ENCODE peak calls at places on chromosome 2, in eight cellular contexts. One of them, this sample, is unnamed. For H3K9me3, the result is how much of the 10 kb centered on the place peaks cover.

GRCh38 chr2:100197643-100198153 is 55.3 kb upstream of the AFF3 start:
- DNase-seq in GM23248: peak
- DNase-seq in A549: no peak
- DNase-seq in heart right ventricle: peak
- DNase-seq in CD4-positive, CD25-positive, alpha-beta regulatory T cell: no peak
- DNase-seq in fibroblast of lung: peak
- DNase-seq in tibial artery: peak
- DNase-seq in endothelial cell of umbilical vein: peak
- DNase-seq in this sample: no peak

GRCh38 chr2:8148260-8148880 is 533.5 kb upstream of the ID2 start:
- DNase-seq in fibroblast of lung: peak
- DNase-seq in CD4-positive, CD25-positive, alpha-beta regulatory T cell: no peak
- DNase-seq in tibial artery: no peak
- DNase-seq in endothelial cell of umbilical vein: peak
- DNase-seq in heart right ventricle: no peak
- DNase-seq in GM23248: peak
- DNase-seq in A549: peak
- DNase-seq in this sample: peak

GRCh38 chr2:85994421-85994777 is 105.6 kb upstream of the ST3GAL5 start:
- DNase-seq in endothelial cell of umbilical vein: no peak
- DNase-seq in heart right ventricle: no peak
- DNase-seq in GM23248: no peak
- DNase-seq in CD4-positive, CD25-positive, alpha-beta regulatory T cell: no peak
- DNase-seq in A549: no peak
- DNase-seq in fibroblast of lung: no peak
- DNase-seq in tibial artery: no peak
- DNase-seq in this sample: no peak

GRCh38 chr2:129906861-129907235 is 72.6 kb upstream of the RAB6C start:
- DNase-seq in fibroblast of lung: no peak
- DNase-seq in heart right ventricle: no peak
- DNase-seq in CD4-positive, CD25-positive, alpha-beta regulatory T cell: no peak
- DNase-seq in endothelial cell of umbilical vein: no peak
- DNase-seq in GM23248: no peak
- DNase-seq in tibial artery: no peak
- DNase-seq in A549: no peak
- DNase-seq in this sample: no peak

GRCh38 chr2:101710036-101710689 is 12.7 kb downstream of the MAP4K4 start:
- DNase-seq in heart right ventricle: no peak
- DNase-seq in endothelial cell of umbilical vein: peak
- DNase-seq in CD4-positive, CD25-positive, alpha-beta regulatory T cell: no peak
- DNase-seq in fibroblast of lung: peak
- DNase-seq in GM23248: no peak
- DNase-seq in A549: no peak
- DNase-seq in tibial artery: no peak
- DNase-seq in this sample: no peak

GRCh38 chr2:173058097-173058496 is 17.5 kb upstream of the MAP3K20 start:
- DNase-seq in endothelial cell of umbilical vein: no peak
- DNase-seq in fibroblast of lung: peak
- DNase-seq in heart right ventricle: no peak
- DNase-seq in A549: no peak
- DNase-seq in GM23248: peak
- DNase-seq in CD4-positive, CD25-positive, alpha-beta regulatory T cell: no peak
- DNase-seq in tibial artery: no peak
- DNase-seq in this sample: no peak

GRCh38 chr2:171595456-171595855 is 73.2 kb downstream of the CYBRD1 start:
- DNase-seq in endothelial cell of umbilical vein: no peak
- DNase-seq in CD4-positive, CD25-positive, alpha-beta regulatory T cell: no peak
- DNase-seq in heart right ventricle: no peak
- DNase-seq in A549: no peak
- DNase-seq in GM23248: peak
- DNase-seq in fibroblast of lung: no peak
- DNase-seq in tibial artery: no peak
- DNase-seq in this sample: no peak

GRCh38 chr2:136118819-136119716 is 1.1 kb upstream of the CXCR4 start:
- DNase-seq in endothelial cell of umbilical vein: no peak
- DNase-seq in tibial artery: peak
- DNase-seq in heart right ventricle: peak
- DNase-seq in A549: no peak
- DNase-seq in fibroblast of lung: no peak
- DNase-seq in CD4-positive, CD25-positive, alpha-beta regulatory T cell: peak
- DNase-seq in GM23248: no peak
- DNase-seq in this sample: peak

GRCh38 chr2:158644139-158644538 is 151.0 kb upstream of the DAPL1 start:
- DNase-seq in CD4-positive, CD25-positive, alpha-beta regulatory T cell: no peak
- DNase-seq in GM23248: peak
- DNase-seq in heart right ventricle: no peak
- DNase-seq in fibroblast of lung: peak
- DNase-seq in endothelial cell of umbilical vein: no peak
- DNase-seq in A549: no peak
- DNase-seq in tibial artery: no peak
- DNase-seq in this sample: no peak

GRCh38 chr2:105175231-105175630 is 66.3 kb upstream of the GPR45 start:
- DNase-seq in GM23248: no peak
- DNase-seq in tibial artery: no peak
- DNase-seq in fibroblast of lung: no peak
- DNase-seq in heart right ventricle: no peak
- DNase-seq in endothelial cell of umbilical vein: no peak
- DNase-seq in CD4-positive, CD25-positive, alpha-beta regulatory T cell: no peak
- DNase-seq in A549: no peak
- DNase-seq in this sample: no peak

GRCh38 chr2:149141046-149141445 is 102.5 kb downstream of the LYPD6B start:
- DNase-seq in endothelial cell of umbilical vein: no peak
- DNase-seq in tibial artery: no peak
- DNase-seq in CD4-positive, CD25-positive, alpha-beta regulatory T cell: no peak
- DNase-seq in A549: no peak
- DNase-seq in GM23248: peak
- DNase-seq in fibroblast of lung: no peak
- DNase-seq in heart right ventricle: no peak
- DNase-seq in this sample: no peak

GRCh38 chr2:180571559-180571958 is 408.8 kb upstream of the UBE2E3 start:
- DNase-seq in endothelial cell of umbilical vein: no peak
- DNase-seq in GM23248: peak
- DNase-seq in A549: no peak
- DNase-seq in heart right ventricle: no peak
- DNase-seq in fibroblast of lung: peak
- DNase-seq in CD4-positive, CD25-positive, alpha-beta regulatory T cell: no peak
- DNase-seq in tibial artery: no peak
- DNase-seq in this sample: no peak

GRCh38 chr2:70070557-70071268 is 16.6 kb upstream of the PCBP1 start:
- DNase-seq in CD4-positive, CD25-positive, alpha-beta regulatory T cell: peak
- DNase-seq in A549: peak
- DNase-seq in tibial artery: peak
- DNase-seq in heart right ventricle: peak
- DNase-seq in GM23248: peak
- DNase-seq in endothelial cell of umbilical vein: peak
- DNase-seq in fibroblast of lung: peak
- DNase-seq in this sample: peak

GRCh38 chr2:85786444-85786843 is 32.7 kb downstream of the ATOH8 start:
- DNase-seq in endothelial cell of umbilical vein: no peak
- DNase-seq in GM23248: no peak
- DNase-seq in A549: no peak
- DNase-seq in heart right ventricle: no peak
- DNase-seq in tibial artery: peak
- DNase-seq in CD4-positive, CD25-positive, alpha-beta regulatory T cell: no peak
- DNase-seq in fibroblast of lung: no peak
- DNase-seq in this sample: no peak

GRCh38 chr2:235605306-235605998 is 111.6 kb downstream of the AGAP1 start:
- DNase-seq in fibroblast of lung: peak
- DNase-seq in GM23248: peak
- DNase-seq in CD4-positive, CD25-positive, alpha-beta regulatory T cell: no peak
- DNase-seq in heart right ventricle: peak
- DNase-seq in tibial artery: peak
- DNase-seq in endothelial cell of umbilical vein: peak
- DNase-seq in A549: no peak
- DNase-seq in this sample: peak

GRCh38 chr2:35819053-35819452 is 536.5 kb upstream of the CRIM1 start:
- DNase-seq in A549: no peak
- DNase-seq in CD4-positive, CD25-positive, alpha-beta regulatory T cell: no peak
- DNase-seq in tibial artery: no peak
- DNase-seq in endothelial cell of umbilical vein: no peak
- DNase-seq in GM23248: no peak
- DNase-seq in fibroblast of lung: no peak
- DNase-seq in heart right ventricle: no peak
- DNase-seq in this sample: no peak

GRCh38 chr2:168567840-168568239 is 111.8 kb downstream of the CERS6 start:
- DNase-seq in GM23248: no peak
- DNase-seq in CD4-positive, CD25-positive, alpha-beta regulatory T cell: no peak
- DNase-seq in A549: no peak
- DNase-seq in tibial artery: no peak
- DNase-seq in endothelial cell of umbilical vein: no peak
- DNase-seq in heart right ventricle: no peak
- DNase-seq in fibroblast of lung: no peak
- DNase-seq in this sample: no peak

GRCh38 chr2:226969412-226969811 is 133.6 kb downstream of the RHBDD1 start:
- DNase-seq in heart right ventricle: no peak
- DNase-seq in tibial artery: no peak
- DNase-seq in CD4-positive, CD25-positive, alpha-beta regulatory T cell: no peak
- DNase-seq in fibroblast of lung: peak
- DNase-seq in A549: no peak
- DNase-seq in GM23248: peak
- DNase-seq in endothelial cell of umbilical vein: no peak
- DNase-seq in this sample: no peak

GRCh38 chr2:64104944-64105343 is 39.3 kb downstream of the PELI1 start:
- DNase-seq in heart right ventricle: no peak
- DNase-seq in tibial artery: no peak
- DNase-seq in A549: no peak
- DNase-seq in GM23248: peak
- DNase-seq in endothelial cell of umbilical vein: peak
- DNase-seq in fibroblast of lung: no peak
- DNase-seq in CD4-positive, CD25-positive, alpha-beta regulatory T cell: no peak
- DNase-seq in this sample: no peak

GRCh38 chr2:64108842-64109241 is 35.4 kb downstream of the PELI1 start:
- DNase-seq in endothelial cell of umbilical vein: no peak
- DNase-seq in fibroblast of lung: no peak
- DNase-seq in tibial artery: no peak
- DNase-seq in A549: no peak
- DNase-seq in CD4-positive, CD25-positive, alpha-beta regulatory T cell: no peak
- DNase-seq in heart right ventricle: no peak
- DNase-seq in GM23248: no peak
- DNase-seq in this sample: no peak

GRCh38 chr2:64106481-64106880 is 37.7 kb downstream of the PELI1 start:
- DNase-seq in tibial artery: no peak
- DNase-seq in heart right ventricle: no peak
- DNase-seq in A549: no peak
- DNase-seq in CD4-positive, CD25-positive, alpha-beta regulatory T cell: no peak
- DNase-seq in fibroblast of lung: no peak
- DNase-seq in endothelial cell of umbilical vein: no peak
- DNase-seq in GM23248: no peak
- DNase-seq in this sample: no peak

GRCh38 chr2:64101141-64101591 is 43.1 kb downstream of the PELI1 start:
- DNase-seq in tibial artery: no peak
- DNase-seq in heart right ventricle: no peak
- DNase-seq in fibroblast of lung: peak
- DNase-seq in A549: no peak
- DNase-seq in CD4-positive, CD25-positive, alpha-beta regulatory T cell: peak
- DNase-seq in endothelial cell of umbilical vein: peak
- DNase-seq in GM23248: peak
- DNase-seq in this sample: no peak

GRCh38 chr2:64105676-64106461 is 38.4 kb downstream of the PELI1 start:
- DNase-seq in A549: peak
- DNase-seq in CD4-positive, CD25-positive, alpha-beta regulatory T cell: no peak
- DNase-seq in tibial artery: no peak
- DNase-seq in endothelial cell of umbilical vein: no peak
- DNase-seq in GM23248: no peak
- DNase-seq in heart right ventricle: no peak
- DNase-seq in fibroblast of lung: no peak
- DNase-seq in this sample: no peak
- H3K4me3 ChIP-seq in A549: no peak
- H3K4me3 ChIP-seq in CD4-positive, CD25-positive, alpha-beta regulatory T cell: no peak
- H3K4me3 ChIP-seq in tibial artery: no peak
- H3K4me3 ChIP-seq in endothelial cell of umbilical vein: no peak
- H3K4me3 ChIP-seq in GM23248: no peak
- H3K4me3 ChIP-seq in heart right ventricle: no peak
- H3K4me3 ChIP-seq in fibroblast of lung: no peak
- H3K4me3 ChIP-seq in this sample: no peak

DNA sequence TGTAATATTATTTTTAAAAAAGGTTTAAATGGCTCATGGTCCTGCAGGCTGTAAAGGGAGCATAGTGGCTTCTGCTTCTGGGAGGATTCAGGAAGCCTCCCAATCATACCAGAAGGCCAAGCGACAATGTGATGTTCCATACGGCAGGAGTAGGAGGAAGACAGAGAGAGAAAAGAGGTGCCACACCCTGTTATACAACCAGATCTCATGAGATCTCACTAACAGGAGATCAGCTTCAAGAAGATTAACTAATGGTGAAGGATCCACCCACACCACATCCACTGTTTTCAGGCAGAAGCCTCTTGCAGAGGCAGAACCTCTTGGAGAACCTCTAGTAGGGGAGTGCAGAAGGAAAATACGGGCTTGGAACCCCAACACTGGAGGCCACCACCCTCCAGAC is 103.9 kb upstream of the TEKT4 start:
- DNase-seq in GM23248: no peak
- DNase-seq in A549: no peak
- DNase-seq in tibial artery: no peak
- DNase-seq in CD4-positive, CD25-positive, alpha-beta regulatory T cell: no peak
- DNase-seq in heart right ventricle: no peak
- DNase-seq in fibroblast of lung: no peak
- DNase-seq in endothelial cell of umbilical vein: no peak
- DNase-seq in this sample: no peak
- H3K9me3 ChIP-seq in GM23248: under half
- H3K9me3 ChIP-seq in A549: under half
- H3K9me3 ChIP-seq in tibial artery: under half
- H3K9me3 ChIP-seq in CD4-positive, CD25-positive, alpha-beta regulatory T cell: under half
- H3K9me3 ChIP-seq in heart right ventricle: under half
- H3K9me3 ChIP-seq in fibroblast of lung: under half
- H3K9me3 ChIP-seq in endothelial cell of umbilical vein: under half
- H3K9me3 ChIP-seq in this sample: under half

DNA sequence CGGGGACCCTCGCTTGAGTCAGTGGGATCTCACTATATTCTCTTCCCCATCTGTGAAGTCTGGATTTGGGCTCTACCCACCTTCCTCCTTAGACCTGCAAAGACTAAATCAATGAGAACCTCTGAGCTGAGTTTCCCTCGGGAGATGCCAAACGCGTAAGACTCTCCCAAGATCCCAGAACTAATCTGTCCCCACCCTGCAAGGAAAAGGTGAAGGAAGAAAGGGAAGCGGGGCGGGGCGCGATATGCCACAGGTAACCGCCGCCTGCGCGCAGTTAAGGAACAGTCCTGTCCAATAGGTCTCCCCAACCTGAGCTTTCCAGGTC is 780 bp downstream of the SRD5A2 start:
- DNase-seq in fibroblast of lung: no peak
- DNase-seq in tibial artery: no peak
- DNase-seq in A549: no peak
- DNase-seq in CD4-positive, CD25-positive, alpha-beta regulatory T cell: no peak
- DNase-seq in endothelial cell of umbilical vein: no peak
- DNase-seq in heart right ventricle: no peak
- DNase-seq in GM23248: no peak
- DNase-seq in this sample: no peak
- H3K4me3 ChIP-seq in fibroblast of lung: no peak
- H3K4me3 ChIP-seq in tibial artery: no peak
- H3K4me3 ChIP-seq in A549: peak
- H3K4me3 ChIP-seq in CD4-positive, CD25-positive, alpha-beta regulatory T cell: no peak
- H3K4me3 ChIP-seq in endothelial cell of umbilical vein: no peak
- H3K4me3 ChIP-seq in heart right ventricle: no peak
- H3K4me3 ChIP-seq in GM23248: no peak
- H3K4me3 ChIP-seq in this sample: no peak

DNA sequence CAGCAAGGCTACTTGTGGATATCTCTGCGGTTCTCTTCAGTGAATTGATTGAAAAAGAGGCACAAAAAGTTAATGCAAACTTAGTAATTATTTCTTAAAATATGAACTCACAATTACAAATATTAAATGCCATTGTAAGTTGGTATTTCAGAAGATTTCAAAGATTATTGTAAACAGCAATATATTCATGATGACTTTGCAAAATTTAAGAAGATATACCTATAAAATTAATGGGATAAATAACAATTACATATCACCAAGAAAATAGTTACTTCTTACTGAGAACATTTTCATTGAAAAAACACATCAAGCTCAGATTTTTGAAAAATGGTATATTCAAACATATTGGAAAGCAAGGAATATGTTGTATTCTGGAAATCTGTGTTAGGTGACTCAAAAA is 482.0 kb upstream of the LRRTM1 start:
- DNase-seq in fibroblast of lung: no peak
- DNase-seq in heart right ventricle: no peak
- DNase-seq in A549: no peak
- DNase-seq in GM23248: no peak
- DNase-seq in endothelial cell of umbilical vein: no peak
- DNase-seq in CD4-positive, CD25-positive, alpha-beta regulatory T cell: no peak
- DNase-seq in tibial artery: no peak
- DNase-seq in this sample: no peak
- H3K9me3 ChIP-seq in fibroblast of lung: under half
- H3K9me3 ChIP-seq in heart right ventricle: under half
- H3K9me3 ChIP-seq in A549: under half
- H3K9me3 ChIP-seq in GM23248: under half
- H3K9me3 ChIP-seq in endothelial cell of umbilical vein: under half
- H3K9me3 ChIP-seq in CD4-positive, CD25-positive, alpha-beta regulatory T cell: under half
- H3K9me3 ChIP-seq in tibial artery: under half
- H3K9me3 ChIP-seq in this sample: under half

This sample was measured in MG63.